ENCODE peak calls at places on chromosomes 13 and 19, in six cellular contexts. One of them, this sample, is unnamed.

GRCh38 chr13:51249254-51249653 is 27.1 kb downstream of the FAM124A start:
- DNase-seq in ovary: no peak
- DNase-seq in uterus: no peak
- DNase-seq in adrenal gland: no peak
- DNase-seq in HCT116: no peak
- DNase-seq in transverse colon: no peak
- DNase-seq in this sample: no peak

GRCh38 chr19:40921005-40921897 is 39.2 kb upstream of the CYP2A7 start:
- DNase-seq in HCT116: peak; percentile 74
- DNase-seq in uterus: no peak
- DNase-seq in transverse colon: peak; percentile 83
- DNase-seq in adrenal gland: no peak
- DNase-seq in ovary: peak; percentile 60
- DNase-seq in this sample: peak; percentile 76

GRCh38 chr19:6509118-6509971 is 7.2 kb upstream of the TUBB4A start:
- DNase-seq in transverse colon: no peak
- DNase-seq in HCT116: no peak
- DNase-seq in ovary: no peak
- DNase-seq in uterus: no peak
- DNase-seq in adrenal gland: peak; percentile 96
- DNase-seq in this sample: no peak

GRCh38 chr13:106997696-106998095 is 429.8 kb upstream of the ARGLU1 start:
- DNase-seq in ovary: no peak
- DNase-seq in HCT116: no peak
- DNase-seq in uterus: no peak
- DNase-seq in adrenal gland: no peak
- DNase-seq in transverse colon: no peak
- DNase-seq in this sample: no peak

GRCh38 chr19:17812099-17812498 is 9.2 kb downstream of the INSL3 start:
- DNase-seq in adrenal gland: no peak
- DNase-seq in HCT116: no peak
- DNase-seq in ovary: no peak
- DNase-seq in transverse colon: no peak
- DNase-seq in uterus: no peak
- DNase-seq in this sample: no peak

GRCh38 chr19:31445406-31445805 is 96.2 kb upstream of the TSHZ3 start:
- DNase-seq in adrenal gland: no peak
- DNase-seq in ovary: no peak
- DNase-seq in transverse colon: no peak
- DNase-seq in HCT116: no peak
- DNase-seq in uterus: no peak
- DNase-seq in this sample: no peak

GRCh38 chr19:53612762-53613526 is 18.9 kb upstream of the DPRX start:
- DNase-seq in HCT116: no peak
- DNase-seq in uterus: no peak
- DNase-seq in adrenal gland: no peak
- DNase-seq in ovary: no peak
- DNase-seq in transverse colon: no peak
- DNase-seq in this sample: no peak

GRCh38 chr19:50554212-50554611 is 14.0 kb downstream of the LRRC4B start:
- DNase-seq in adrenal gland: no peak
- DNase-seq in transverse colon: no peak
- DNase-seq in ovary: no peak
- DNase-seq in HCT116: no peak
- DNase-seq in uterus: no peak
- DNase-seq in this sample: no peak

GRCh38 chr13:103852036-103852435 is 785.8 kb upstream of the SLC10A2 start:
- DNase-seq in adrenal gland: no peak
- DNase-seq in HCT116: no peak
- DNase-seq in ovary: no peak
- DNase-seq in transverse colon: no peak
- DNase-seq in uterus: no peak
- DNase-seq in this sample: no peak

GRCh38 chr19:9836021-9836420 is 903 bp downstream of the PIN1 start:
- DNase-seq in ovary: no peak
- DNase-seq in transverse colon: no peak
- DNase-seq in adrenal gland: peak; percentile 42
- DNase-seq in HCT116: no peak
- DNase-seq in uterus: no peak
- DNase-seq in this sample: no peak

GRCh38 chr13:81591528-81592220 is 1250.7 kb upstream of the SPRY2 start:
- DNase-seq in uterus: no peak
- DNase-seq in HCT116: no peak
- DNase-seq in ovary: no peak
- DNase-seq in adrenal gland: no peak
- DNase-seq in transverse colon: no peak
- DNase-seq in this sample: no peak

GRCh38 chr13:100280681-100281080 is 191.8 kb downstream of the PCCA start:
- DNase-seq in uterus: no peak
- DNase-seq in transverse colon: no peak
- DNase-seq in adrenal gland: no peak
- DNase-seq in ovary: no peak
- DNase-seq in HCT116: no peak
- DNase-seq in this sample: no peak

DNA sequence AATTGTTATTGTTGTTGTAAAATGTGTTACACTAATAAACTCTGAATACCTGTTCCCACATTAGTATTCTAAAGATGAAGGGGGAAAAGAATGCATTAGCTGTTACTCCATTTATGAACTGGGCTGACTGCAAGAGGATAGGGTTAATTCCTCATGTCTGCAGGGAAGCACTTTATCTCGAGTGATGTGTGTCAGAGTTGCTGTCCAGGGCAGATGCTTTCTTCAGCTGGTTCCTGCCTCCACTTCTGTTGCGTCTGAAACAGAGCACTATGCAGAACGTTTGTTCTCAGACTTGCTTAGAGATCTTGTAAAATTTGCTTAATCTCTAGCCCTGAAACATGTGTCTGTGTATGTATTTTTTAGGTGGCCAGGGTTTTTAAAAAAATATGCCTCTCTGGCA is 318.8 kb downstream of the SPRY2 start:
- DNase-seq in uterus: no peak
- DNase-seq in ovary: no peak
- DNase-seq in HCT116: no peak
- DNase-seq in adrenal gland: no peak
- DNase-seq in transverse colon: no peak
- DNase-seq in this sample: no peak
- TF ChIP-seq POLR2A in uterus: no peak
- TF ChIP-seq POLR2A in ovary: no peak
- TF ChIP-seq POLR2A in HCT116: no peak
- TF ChIP-seq POLR2A in adrenal gland: no peak
- TF ChIP-seq POLR2A in transverse colon: no peak
- TF ChIP-seq POLR2A in this sample: no peak

GRCh38 chr13:37682496-37682895 is 83.9 kb upstream of the POSTN start:
- DNase-seq in HCT116: no peak
- DNase-seq in uterus: no peak
- DNase-seq in ovary: no peak
- DNase-seq in transverse colon: no peak
- DNase-seq in adrenal gland: no peak
- DNase-seq in this sample: no peak
- H3K27ac ChIP-seq in HCT116: no peak overlapping the region
- H3K27ac ChIP-seq in uterus: peak overlapping the region; percentile 16
- H3K27ac ChIP-seq in ovary: no peak overlapping the region
- H3K27ac ChIP-seq in transverse colon: peak overlapping the region; percentile 59
- H3K27ac ChIP-seq in adrenal gland: no peak overlapping the region
- H3K27ac ChIP-seq in this sample: no peak overlapping the region

GRCh38 chr13:60013166-60013565 is 150.6 kb downstream of the DIAPH3 start:
- DNase-seq in adrenal gland: no peak
- DNase-seq in uterus: no peak
- DNase-seq in transverse colon: no peak
- DNase-seq in HCT116: no peak
- DNase-seq in ovary: no peak
- DNase-seq in this sample: no peak

GRCh38 chr13:60012503-60012902 is 151.2 kb downstream of the DIAPH3 start:
- DNase-seq in adrenal gland: no peak
- DNase-seq in ovary: no peak
- DNase-seq in transverse colon: peak; percentile 50
- DNase-seq in uterus: no peak
- DNase-seq in HCT116: no peak
- DNase-seq in this sample: no peak

DNA sequence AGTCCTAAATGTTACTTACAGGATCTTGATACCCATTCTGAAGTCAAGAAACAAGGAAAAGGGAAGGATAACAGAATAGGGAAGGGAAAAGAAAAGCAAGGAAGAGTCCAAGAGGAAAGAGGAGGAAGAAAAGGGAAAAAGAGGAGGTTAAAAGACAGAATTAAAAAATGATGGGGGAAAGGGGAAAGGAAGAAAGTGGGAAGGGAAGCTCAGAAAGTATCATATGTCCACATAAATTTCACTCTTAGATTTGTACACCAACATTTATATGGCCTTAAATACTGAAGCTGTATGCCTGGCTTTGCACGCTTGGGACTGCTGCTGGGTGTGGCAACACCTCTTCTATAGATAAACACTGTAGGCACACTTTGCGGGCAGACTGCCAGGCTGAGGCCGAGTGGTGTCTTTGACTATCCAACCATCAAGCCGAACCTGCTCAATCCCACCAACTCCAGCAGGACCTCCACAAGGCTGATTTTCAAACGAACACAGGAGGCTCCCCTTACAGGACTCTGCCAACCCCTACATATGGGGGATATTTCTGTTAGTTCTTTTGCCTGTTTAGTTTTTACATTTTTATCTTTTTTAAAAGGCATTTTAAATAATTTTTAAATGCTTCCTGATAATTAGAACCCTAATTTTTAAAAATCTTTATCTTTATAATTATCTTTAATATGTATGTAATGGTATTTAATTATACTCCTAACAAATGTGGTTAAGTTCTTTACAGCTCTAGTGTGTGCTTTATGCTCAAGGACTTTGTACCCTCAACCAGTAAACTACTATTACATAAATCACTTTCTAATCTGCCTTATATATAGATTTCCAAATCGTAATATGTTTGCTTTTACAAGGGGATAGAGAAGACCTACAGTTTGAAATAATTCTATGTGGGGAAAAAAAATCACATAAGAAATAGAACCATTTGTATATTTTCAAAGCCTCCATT is 154.2 kb downstream of the DIAPH3 start:
- DNase-seq in ovary: no peak
- DNase-seq in HCT116: no peak
- DNase-seq in transverse colon: peak; percentile 94
- DNase-seq in uterus: no peak
- DNase-seq in adrenal gland: no peak
- DNase-seq in this sample: no peak
- TF ChIP-seq POLR2A in ovary: no peak
- TF ChIP-seq POLR2A in HCT116: no peak
- TF ChIP-seq POLR2A in transverse colon: no peak
- TF ChIP-seq POLR2A in uterus: no peak
- TF ChIP-seq POLR2A in adrenal gland: no peak
- TF ChIP-seq POLR2A in this sample: no peak

DNA sequence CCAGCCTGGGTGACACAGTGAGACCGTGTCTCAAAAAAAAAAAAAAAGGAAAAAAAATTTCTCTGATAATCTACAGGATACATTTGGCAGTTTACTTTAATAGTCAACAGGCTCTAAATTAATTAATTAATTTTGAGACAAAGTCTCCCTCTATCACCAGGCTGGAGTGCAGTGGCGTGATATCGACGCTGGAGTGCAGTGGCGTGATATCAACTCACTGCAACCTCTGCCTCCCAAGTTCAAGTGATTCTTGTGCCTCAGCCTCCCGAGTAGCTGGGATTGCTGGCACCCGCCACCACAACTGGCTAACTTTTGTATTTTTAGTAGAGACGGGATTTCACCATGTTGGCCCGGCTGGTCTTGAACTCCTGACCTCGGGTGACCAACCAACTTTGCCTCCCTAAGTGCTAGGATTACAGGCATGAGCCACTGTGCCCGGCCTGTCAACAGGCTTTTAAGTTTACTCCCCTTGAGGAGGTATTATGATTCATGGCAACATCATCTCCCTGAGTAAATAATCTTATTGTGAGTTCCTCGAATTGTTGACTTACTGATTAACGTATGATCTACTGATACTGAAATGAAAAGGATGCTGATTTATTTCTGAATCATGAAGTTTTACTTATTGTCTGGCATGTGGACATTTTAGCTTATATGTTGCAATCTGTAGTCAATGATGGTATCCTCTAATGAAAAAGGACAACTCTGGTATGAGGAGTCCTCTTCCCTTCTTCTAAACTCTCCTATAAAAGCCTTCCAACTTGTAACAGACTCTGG is 21.3 kb upstream of the MTRF1 start:
- DNase-seq in adrenal gland: no peak
- DNase-seq in HCT116: peak; percentile 48
- DNase-seq in ovary: no peak
- DNase-seq in uterus: no peak
- DNase-seq in transverse colon: no peak
- DNase-seq in this sample: no peak
- H3K27ac ChIP-seq in adrenal gland: no peak overlapping the region
- H3K27ac ChIP-seq in HCT116: no peak overlapping the region
- H3K27ac ChIP-seq in ovary: no peak overlapping the region
- H3K27ac ChIP-seq in uterus: no peak overlapping the region
- H3K27ac ChIP-seq in transverse colon: no peak overlapping the region
- H3K27ac ChIP-seq in this sample: no peak overlapping the region

DNA sequence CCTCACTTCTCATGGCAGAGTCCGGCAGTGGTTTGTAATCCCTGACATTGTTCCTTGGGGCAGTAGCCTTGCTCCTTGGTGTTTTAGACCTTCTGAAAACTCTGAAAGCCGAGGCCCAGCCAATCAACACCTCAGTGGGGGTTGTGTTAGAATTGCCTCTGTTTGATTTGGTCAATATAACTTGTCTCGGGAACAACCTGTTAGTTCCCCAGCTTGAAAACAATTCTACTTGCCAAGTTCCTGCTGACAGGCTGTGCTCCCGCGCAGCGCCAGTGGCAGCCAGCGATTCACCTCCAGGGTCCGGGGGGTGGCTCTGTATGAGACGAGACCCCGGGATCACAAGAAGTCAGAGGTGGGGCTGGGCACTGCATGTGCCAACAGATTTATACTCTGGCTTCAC is 81.4 kb upstream of the MEDAG start:
- DNase-seq in adrenal gland: no peak
- DNase-seq in HCT116: no peak
- DNase-seq in ovary: no peak
- DNase-seq in transverse colon: no peak
- DNase-seq in uterus: no peak
- DNase-seq in this sample: no peak
- TF ChIP-seq POLR2A in adrenal gland: no peak
- TF ChIP-seq POLR2A in HCT116: no peak
- TF ChIP-seq POLR2A in ovary: no peak
- TF ChIP-seq POLR2A in transverse colon: no peak
- TF ChIP-seq POLR2A in uterus: no peak
- TF ChIP-seq POLR2A in this sample: no peak

This sample was measured in breast epithelium.